ENCODE peak calls at places on chromosomes 3 and 15, in seven cellular contexts. One of them, this sample, is unnamed.

GRCh38 chr3:70471464-70472342 is 159.3 kb upstream of the MDFIC2 start:
- DNase-seq in right atrium auricular region: no peak
- DNase-seq in mesothelial cell of epicardium: no peak
- DNase-seq in activated gamma-delta T cell treated with anti-CD3 and anti-CD28 coated beads, Interleukin-2, amount 50 U/mL, for 16 hours: no peak
- DNase-seq in NCI-H2081: no peak
- DNase-seq in transverse colon: no peak
- DNase-seq in EL: peak; percentile 4
- DNase-seq in this sample: no peak

GRCh38 chr3:6717026-6717943 is 143.6 kb upstream of the GRM7 start:
- DNase-seq in right atrium auricular region: no peak
- DNase-seq in mesothelial cell of epicardium: no peak
- DNase-seq in activated gamma-delta T cell treated with anti-CD3 and anti-CD28 coated beads, Interleukin-2, amount 50 U/mL, for 16 hours: no peak
- DNase-seq in NCI-H2081: no peak
- DNase-seq in transverse colon: no peak
- DNase-seq in EL: no peak
- DNase-seq in this sample: no peak

GRCh38 chr15:68587769-68588385 is 9.1 kb downstream of the CORO2B start:
- DNase-seq in right atrium auricular region: no peak
- DNase-seq in mesothelial cell of epicardium: no peak
- DNase-seq in activated gamma-delta T cell treated with anti-CD3 and anti-CD28 coated beads, Interleukin-2, amount 50 U/mL, for 16 hours: no peak
- DNase-seq in NCI-H2081: no peak
- DNase-seq in transverse colon: no peak
- DNase-seq in EL: no peak
- DNase-seq in this sample: no peak

GRCh38 chr15:33204087-33204486 is 9.6 kb upstream of the FMN1 start:
- DNase-seq in right atrium auricular region: no peak
- DNase-seq in mesothelial cell of epicardium: no peak
- DNase-seq in activated gamma-delta T cell treated with anti-CD3 and anti-CD28 coated beads, Interleukin-2, amount 50 U/mL, for 16 hours: no peak
- DNase-seq in NCI-H2081: no peak
- DNase-seq in transverse colon: no peak
- DNase-seq in EL: no peak
- DNase-seq in this sample: no peak

GRCh38 chr15:83930813-83931212 is 276.9 kb downstream of the ADAMTSL3 start:
- DNase-seq in right atrium auricular region: no peak
- DNase-seq in mesothelial cell of epicardium: no peak
- DNase-seq in activated gamma-delta T cell treated with anti-CD3 and anti-CD28 coated beads, Interleukin-2, amount 50 U/mL, for 16 hours: no peak
- DNase-seq in NCI-H2081: no peak
- DNase-seq in transverse colon: no peak
- DNase-seq in EL: no peak
- DNase-seq in this sample: no peak

GRCh38 chr15:80567721-80568157 is 127.4 kb upstream of the ABHD17C start:
- DNase-seq in right atrium auricular region: no peak
- DNase-seq in mesothelial cell of epicardium: peak; percentile 65
- DNase-seq in activated gamma-delta T cell treated with anti-CD3 and anti-CD28 coated beads, Interleukin-2, amount 50 U/mL, for 16 hours: no peak
- DNase-seq in NCI-H2081: peak; percentile 43
- DNase-seq in transverse colon: peak; percentile 54
- DNase-seq in EL: peak; percentile 81
- DNase-seq in this sample: peak; percentile 42

GRCh38 chr3:170511371-170511770 is 74.5 kb downstream of the SLC7A14 start:
- DNase-seq in right atrium auricular region: no peak
- DNase-seq in mesothelial cell of epicardium: no peak
- DNase-seq in activated gamma-delta T cell treated with anti-CD3 and anti-CD28 coated beads, Interleukin-2, amount 50 U/mL, for 16 hours: no peak
- DNase-seq in NCI-H2081: no peak
- DNase-seq in transverse colon: no peak
- DNase-seq in EL: no peak
- DNase-seq in this sample: no peak

GRCh38 chr15:82566690-82567089 is 26.4 kb upstream of the RPS17 start:
- DNase-seq in right atrium auricular region: no peak
- DNase-seq in mesothelial cell of epicardium: no peak
- DNase-seq in activated gamma-delta T cell treated with anti-CD3 and anti-CD28 coated beads, Interleukin-2, amount 50 U/mL, for 16 hours: no peak
- DNase-seq in NCI-H2081: no peak
- DNase-seq in transverse colon: no peak
- DNase-seq in EL: peak; percentile 35
- DNase-seq in this sample: no peak

GRCh38 chr3:29064085-29064484 is 216.8 kb upstream of the RBMS3 start:
- DNase-seq in right atrium auricular region: no peak
- DNase-seq in mesothelial cell of epicardium: no peak
- DNase-seq in activated gamma-delta T cell treated with anti-CD3 and anti-CD28 coated beads, Interleukin-2, amount 50 U/mL, for 16 hours: no peak
- DNase-seq in NCI-H2081: no peak
- DNase-seq in transverse colon: no peak
- DNase-seq in EL: peak; percentile 66
- DNase-seq in this sample: no peak

GRCh38 chr3:131402391-131403039 is 20.9 kb downstream of the NUDT16 start:
- DNase-seq in right atrium auricular region: no peak
- DNase-seq in mesothelial cell of epicardium: no peak
- DNase-seq in activated gamma-delta T cell treated with anti-CD3 and anti-CD28 coated beads, Interleukin-2, amount 50 U/mL, for 16 hours: no peak
- DNase-seq in NCI-H2081: no peak
- DNase-seq in transverse colon: no peak
- DNase-seq in EL: peak; percentile 51
- DNase-seq in this sample: no peak

GRCh38 chr3:170862618-170863374 is 7.2 kb downstream of the RPL22L1 start:
- DNase-seq in right atrium auricular region: no peak
- DNase-seq in mesothelial cell of epicardium: no peak
- DNase-seq in activated gamma-delta T cell treated with anti-CD3 and anti-CD28 coated beads, Interleukin-2, amount 50 U/mL, for 16 hours: no peak
- DNase-seq in NCI-H2081: no peak
- DNase-seq in transverse colon: no peak
- DNase-seq in EL: peak; percentile 38
- DNase-seq in this sample: no peak

GRCh38 chr3:12159227-12159601 is 502 bp upstream of the TIMP4 start:
- DNase-seq in right atrium auricular region: no peak
- DNase-seq in mesothelial cell of epicardium: no peak
- DNase-seq in activated gamma-delta T cell treated with anti-CD3 and anti-CD28 coated beads, Interleukin-2, amount 50 U/mL, for 16 hours: no peak
- DNase-seq in NCI-H2081: no peak
- DNase-seq in transverse colon: no peak
- DNase-seq in EL: no peak
- DNase-seq in this sample: no peak

This sample was measured in NCI-H1436.